ENCODE peak calls at places on chromosome 1, in eight cellular contexts. M is neural crest cell; F is Ammon's horn; W is H1; X is GM10248; Q is effector CD4-positive, alpha-beta T cell; R is kidney glomerular epithelial cell; C is kidney tubule cell. E is an unnamed sample.
A peak's percentile ranks its signal among the peaks of the same experiment; 100 is the strongest.

GRCh38 chr1:236685205-236685916 is 938 bp upstream of the ACTN2 start:
- DNase-seq in M (no peak), F (no peak), W (no peak), X (no peak), Q (no peak), R (no peak), C (no peak), E (no peak)

GRCh38 chr1:30257742-30258380 is 465.5 kb downstream of the MATN1 start:
- DNase-seq in M (no peak), F (no peak), W (no peak), X (no peak), Q (no peak), R (no peak), C (no peak), E (no peak)

GRCh38 chr1:232473319-232473718 is 156.6 kb downstream of the SIPA1L2 start:
- DNase-seq in M (no peak), F (no peak), W (no peak), X (no peak), Q (no peak), R (no peak), C (peak; percentile 22), E (no peak)

GRCh38 chr1:197314672-197315071 is 46.6 kb downstream of the CRB1 start:
- DNase-seq in M (no peak), F (peak; percentile 76), W (no peak), X (no peak), Q (no peak), R (no peak), C (peak; percentile 8), E (no peak)

GRCh38 chr1:179310271-179310670 is 16.7 kb downstream of the SOAT1 start:
- DNase-seq in M (no peak), F (no peak), W (no peak), X (no peak), Q (no peak), R (no peak), C (no peak), E (no peak)

GRCh38 chr1:227788279-227789041 is 27.0 kb upstream of the PRSS38 start:
- DNase-seq in M (peak; percentile 47), F (no peak), W (peak; percentile 51), X (peak; percentile 82), Q (no peak), R (no peak), C (peak; percentile 64), E (peak; percentile 61)

GRCh38 chr1:168751195-168751650 is 22.2 kb upstream of the DPT start:
- DNase-seq in M (no peak), F (no peak), W (no peak), X (no peak), Q (no peak), R (peak; percentile 81), C (peak; percentile 46), E (no peak)

GRCh38 chr1:77424236-77424635 is 142.4 kb downstream of the AK5 start:
- DNase-seq in M (no peak), F (no peak), W (no peak), X (no peak), Q (no peak), R (peak; percentile 24), C (peak; percentile 82), E (no peak)

GRCh38 chr1:64898107-64898861 is 68.1 kb downstream of the JAK1 start:
- DNase-seq in M (no peak), F (peak; percentile 79), W (no peak), X (peak; percentile 49), Q (peak; percentile 44), R (peak; percentile 99), C (peak; percentile 99), E (no peak)

GRCh38 chr1:86866665-86867064 is 47.3 kb downstream of the SELENOF start:
- DNase-seq in M (no peak), F (no peak), W (no peak), X (no peak), Q (no peak), R (no peak), C (peak; percentile 11), E (no peak)

GRCh38 chr1:36366091-36366661 is 19.5 kb downstream of the STK40 start:
- DNase-seq in M (peak; percentile 47), F (peak; percentile 80), W (no peak), X (no peak), Q (peak; percentile 59), R (no peak), C (no peak), E (peak; percentile 30)

GRCh38 chr1:5311147-5311546 is 656.7 kb downstream of the AJAP1 start:
- DNase-seq in M (no peak), F (no peak), W (no peak), X (no peak), Q (no peak), R (no peak), C (no peak), E (no peak)

GRCh38 chr1:166789286-166789685 is 50.0 kb upstream of the POGK start:
- DNase-seq in M (no peak), F (no peak), W (no peak), X (no peak), Q (no peak), R (no peak), C (no peak), E (no peak)

GRCh38 chr1:3924186-3924815 is 24.2 kb upstream of the C1orf174 start:
- DNase-seq in M (no peak), F (no peak), W (no peak), X (no peak), Q (no peak), R (no peak), C (no peak), E (no peak)

GRCh38 chr1:24489674-24490073 is 13.0 kb upstream of the RCAN3 start:
- DNase-seq in M (no peak), F (no peak), W (no peak), X (no peak), Q (no peak), R (no peak), C (peak; percentile 61), E (no peak)

GRCh38 chr1:8201331-8201861 is 116.5 kb upstream of the SLC45A1 start:
- DNase-seq in M (no peak), F (no peak), W (no peak), X (no peak), Q (no peak), R (no peak), C (peak; percentile 71), E (no peak)

GRCh38 chr1:114337417-114337816 is 173.6 kb downstream of the TRIM33 start:
- DNase-seq in M (no peak), F (no peak), W (no peak), X (no peak), Q (no peak), R (no peak), C (no peak), E (no peak)

GRCh38 chr1:113283914-113284313 is 106.4 kb upstream of the MAGI3 start:
- DNase-seq in M (no peak), F (no peak), W (no peak), X (no peak), Q (no peak), R (peak; percentile 38), C (peak; percentile 49), E (no peak)